ENCODE peak calls at places on chromosomes 4 and X, in ten cellular contexts. A is AG04450, P is HFF-Myc, F is left ventricle myocardium inferior, M is neural progenitor cell, V is choroid plexus epithelial cell, U is Peyer's patch, R is glutamatergic neuron, Z is endothelial cell, Q is left lung. I is an unnamed sample.

GRCh38 chr4:26860922-26861433 is 337 bp downstream of the STIM2 start:
- DNase-seq in U (peak), V (peak), M (peak), A (no peak), P (no peak), F (peak), Q (peak), Z (peak), R (peak), I (peak)

GRCh38 chrX:9324676-9325075 is 140.2 kb upstream of the TBL1X start:
- DNase-seq in M (no peak), U (no peak), A (no peak), P (no peak), F (no peak), Q (no peak), V (no peak), Z (no peak), R (no peak), I (no peak)

GRCh38 chr4:168735735-168736134 is 238.9 kb downstream of the PALLD start:
- DNase-seq in U (no peak), Z (no peak), Q (no peak), M (no peak), R (no peak), P (no peak), F (no peak), V (no peak), A (no peak), I (no peak)

GRCh38 chr4:929970-930625 is 2.0 kb downstream of the GAK start:
- DNase-seq in V (peak), P (no peak), A (no peak), U (peak), Z (no peak), Q (no peak), F (no peak), M (no peak), R (no peak), I (no peak)

GRCh38 chr4:158208931-158209640 is 1.2 kb upstream of the TMEM144 start:
- DNase-seq in A (no peak), Z (no peak), R (no peak), Q (no peak), M (no peak), F (no peak), P (no peak), U (no peak), V (peak), I (no peak)

GRCh38 chr4:25769251-25769650 is 93.5 kb downstream of the SEL1L3 start:
- DNase-seq in F (peak), M (no peak), Q (no peak), V (peak), Z (no peak), A (peak), U (no peak), P (no peak), R (peak), I (no peak)

GRCh38 chr4:53943345-53944085 is 120.9 kb downstream of the CHIC2 start:
- DNase-seq in R (no peak), V (peak), M (no peak), P (peak), F (no peak), Q (no peak), U (no peak), Z (no peak), A (no peak), I (no peak)

GRCh38 chrX:70878925-70879324 is 29.6 kb downstream of the TEX11 start:
- DNase-seq in Z (no peak), Q (no peak), R (no peak), U (no peak), V (no peak), P (no peak), M (no peak), A (no peak), F (no peak), I (no peak)

GRCh38 chr4:145760176-145760575 is 80.2 kb downstream of the C4orf51 start:
- DNase-seq in V (no peak), P (no peak), F (no peak), U (no peak), A (no peak), Z (no peak), M (no peak), Q (no peak), R (no peak), I (no peak)

GRCh38 chr4:101346562-101347266 is 612 bp downstream of the PPP3CA start:
- DNase-seq in A (no peak), Z (peak), Q (peak), F (peak), R (peak), P (no peak), U (peak), V (peak), M (peak), I (peak)

GRCh38 chr4:6944311-6945051 is 34.9 kb downstream of the TBC1D14 start:
- DNase-seq in F (no peak), P (no peak), Q (no peak), A (no peak), M (no peak), U (peak), Z (no peak), V (no peak), R (peak), I (no peak)

GRCh38 chr4:52660643-52661042 is 1.5 kb upstream of the USP46 start:
- DNase-seq in Q (no peak), P (no peak), M (no peak), A (no peak), F (no peak), R (no peak), U (no peak), V (no peak), Z (no peak), I (no peak)

GRCh38 chrX:116009871-116010710 is 160.5 kb upstream of the AGTR2 start:
- DNase-seq in P (no peak), Z (no peak), U (no peak), V (no peak), Q (no peak), F (peak), R (peak), M (no peak), A (no peak), I (no peak)

GRCh38 chrX:111270339-111270738 is at the start of gene CAPN6:
- DNase-seq in R (no peak), A (no peak), P (no peak), F (no peak), V (peak), M (peak), Z (no peak), Q (no peak), U (no peak), I (no peak)

GRCh38 chr4:7904108-7904516 is 35.5 kb downstream of the AFAP1 start:
- DNase-seq in A (peak), F (no peak), Z (no peak), P (no peak), Q (no peak), V (peak), M (no peak), R (peak), U (no peak), I (no peak)

GRCh38 chr4:169634975-169635374 is 14.6 kb downstream of the CLCN3 start:
- DNase-seq in Z (no peak), U (no peak), Q (no peak), V (no peak), P (no peak), M (no peak), A (no peak), F (no peak), R (no peak), I (no peak)

GRCh38 chr4:188955066-188955465 is 815.8 kb downstream of the TRIML1 start:
- DNase-seq in Z (no peak), Q (no peak), V (no peak), R (no peak), F (no peak), A (no peak), M (no peak), U (no peak), P (no peak), I (no peak)

GRCh38 chr4:138897818-138898226 is 117.8 kb upstream of the NOCT start:
- DNase-seq in R (no peak), F (no peak), Q (no peak), V (peak), U (no peak), Z (no peak), A (peak), P (peak), M (no peak), I (no peak)

GRCh38 chr4:25863347-25863784 is 578 bp upstream of the SEL1L3 start:
- DNase-seq in U (peak), Z (peak), Q (peak), V (no peak), A (no peak), P (no peak), M (peak), F (no peak), R (peak), I (no peak)

GRCh38 chrX:102840871-102841705 is 96.0 kb upstream of the RAB40AL start:
- DNase-seq in F (no peak), Z (no peak), R (no peak), U (no peak), Q (no peak), M (peak), V (peak), P (no peak), A (no peak), I (no peak)

GRCh38 chrX:48492293-48492910 is 16.4 kb upstream of the PORCN start:
- DNase-seq in A (no peak), M (no peak), V (peak), F (no peak), Z (no peak), R (no peak), U (no peak), Q (no peak), P (no peak), I (no peak)

GRCh38 chrX:104013606-104014005 is at the start of gene H2BW1:
- DNase-seq in V (no peak), F (no peak), Z (no peak), P (no peak), Q (no peak), M (no peak), U (no peak), R (no peak), A (no peak), I (no peak)

GRCh38 chr4:139764686-139765085 is 99.1 kb downstream of the MGST2 start:
- DNase-seq in M (no peak), P (no peak), F (no peak), R (no peak), U (no peak), V (no peak), Z (no peak), Q (no peak), A (no peak), I (no peak)

GRCh38 chr4:25915359-25915716 is 1.3 kb downstream of the SMIM20 start:
- DNase-seq in R (no peak), Z (no peak), A (no peak), U (no peak), V (peak), P (no peak), F (no peak), Q (no peak), M (no peak), I (no peak)

GRCh38 chr4:82266345-82266744 is 107.4 kb downstream of the HNRNPD start:
- DNase-seq in V (no peak), Q (no peak), U (no peak), Z (no peak), F (no peak), M (no peak), P (no peak), A (no peak), R (no peak), I (no peak)

GRCh38 chrX:18151661-18152060 is 69.0 kb downstream of the BEND2 start:
- DNase-seq in M (no peak), U (no peak), P (no peak), Z (no peak), Q (no peak), V (no peak), F (no peak), A (no peak), R (no peak), I (no peak)

DNA sequence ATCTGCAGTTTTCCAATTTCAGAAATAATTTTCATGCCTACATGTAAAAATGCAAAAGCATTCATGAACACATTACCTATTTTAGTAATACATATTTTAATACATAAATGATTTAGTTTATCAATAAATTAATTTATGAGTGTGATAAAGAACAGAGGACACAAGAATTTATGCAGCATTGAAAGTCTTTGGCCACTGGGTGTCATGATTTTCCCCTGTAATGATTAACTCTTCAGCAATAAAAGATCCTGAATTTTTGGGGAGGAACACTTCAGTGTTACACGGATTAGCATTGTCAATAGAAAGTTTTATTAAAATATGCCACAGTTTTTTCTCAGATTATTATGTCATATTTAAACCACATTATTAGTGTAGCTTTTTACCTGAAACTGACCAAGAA is 8.6 kb upstream of the VCX2 start:
- DNase-seq in Q (no peak), Z (no peak), M (no peak), U (no peak), P (no peak), A (no peak), F (no peak), R (no peak), V (peak), I (no peak)
- TF ChIP-seq CTCF in Q (no peak), Z (no peak), M (peak), U (no peak), P (no peak), A (no peak), F (peak), R (no peak), V (no peak), I (no peak)

DNA sequence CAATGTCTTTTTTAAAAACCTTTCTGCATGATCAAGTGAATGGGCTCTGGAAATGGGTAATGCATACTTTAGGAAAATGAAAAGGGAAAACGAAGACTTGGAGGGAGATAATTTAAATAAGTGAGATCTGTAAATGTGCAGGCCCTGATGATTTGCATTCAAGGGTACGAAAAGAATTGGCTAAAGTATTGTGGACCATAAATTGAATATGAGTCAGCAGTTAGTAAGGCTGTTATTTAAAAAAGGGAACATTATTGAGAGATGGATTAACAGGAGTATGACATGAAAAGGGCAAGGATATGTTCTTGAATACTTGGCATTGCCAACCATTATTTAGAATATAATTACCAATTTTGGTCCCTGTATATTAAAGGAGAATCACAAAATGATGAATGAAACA is 125.5 kb downstream of the GPAT3 start:
- DNase-seq in U (no peak), P (no peak), Q (no peak), R (no peak), M (no peak), F (no peak), Z (no peak), A (no peak), V (no peak), I (no peak)
- TF ChIP-seq CTCF in U (no peak), P (no peak), Q (no peak), R (no peak), M (no peak), F (no peak), Z (no peak), A (no peak), V (no peak), I (no peak)

GRCh38 chrX:27555514-27555913 is 34.6 kb upstream of the DCAF8L2 start:
- DNase-seq in V (peak), A (no peak), R (no peak), M (peak), Z (no peak), P (no peak), F (no peak), Q (no peak), U (no peak), I (no peak)
- TF ChIP-seq CTCF in V (peak), A (peak), R (peak), M (peak), Z (peak), P (no peak), F (peak), Q (peak), U (peak), I (no peak)

DNA sequence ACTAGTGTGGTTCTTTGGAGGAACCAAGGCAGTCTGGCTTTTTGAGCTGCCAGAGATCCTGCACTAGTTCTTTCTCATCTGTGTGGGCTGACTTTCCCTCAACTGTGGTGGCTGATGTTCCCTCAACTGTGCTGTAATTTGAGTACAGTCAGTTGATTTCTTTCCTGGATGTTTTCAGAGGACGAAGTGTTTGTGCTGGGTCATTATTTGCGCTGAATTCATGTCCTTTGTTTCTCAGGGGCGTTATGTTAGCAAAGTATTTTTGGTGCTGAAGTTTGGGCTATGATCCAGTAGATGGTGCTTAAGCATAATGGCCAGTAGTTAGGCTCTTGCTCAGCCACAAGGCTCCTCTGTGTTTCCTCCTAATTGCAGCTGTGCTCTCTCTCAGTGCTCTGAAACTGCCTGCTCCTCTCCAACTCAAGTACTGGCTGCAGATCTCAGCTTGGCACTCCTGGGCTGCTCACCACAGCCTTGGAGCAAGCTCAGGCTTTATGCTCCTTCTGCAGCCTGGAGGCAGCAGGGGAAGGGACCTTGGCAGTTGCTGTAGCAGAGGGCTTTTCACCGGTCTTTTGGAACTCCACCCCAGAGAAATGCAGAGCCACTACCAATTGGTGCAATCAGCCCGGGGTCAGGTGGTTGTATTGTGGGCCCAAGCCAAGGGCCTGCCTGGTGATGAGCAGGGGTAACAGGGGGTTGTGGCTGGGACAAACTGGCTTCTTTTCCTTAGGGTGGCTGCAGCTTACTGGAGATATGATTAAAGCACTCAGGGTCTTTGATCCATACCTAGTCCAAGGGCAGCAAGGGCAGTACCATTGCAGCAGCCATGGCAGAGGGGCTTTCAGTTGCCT is 27.9 kb downstream of the ENPEP start:
- DNase-seq in M (no peak), F (peak), R (no peak), Q (no peak), P (no peak), U (no peak), V (peak), A (no peak), Z (no peak), I (no peak)
- TF ChIP-seq CTCF in M (no peak), F (no peak), R (no peak), Q (no peak), P (no peak), U (no peak), V (peak), A (no peak), Z (no peak), I (no peak)

DNA sequence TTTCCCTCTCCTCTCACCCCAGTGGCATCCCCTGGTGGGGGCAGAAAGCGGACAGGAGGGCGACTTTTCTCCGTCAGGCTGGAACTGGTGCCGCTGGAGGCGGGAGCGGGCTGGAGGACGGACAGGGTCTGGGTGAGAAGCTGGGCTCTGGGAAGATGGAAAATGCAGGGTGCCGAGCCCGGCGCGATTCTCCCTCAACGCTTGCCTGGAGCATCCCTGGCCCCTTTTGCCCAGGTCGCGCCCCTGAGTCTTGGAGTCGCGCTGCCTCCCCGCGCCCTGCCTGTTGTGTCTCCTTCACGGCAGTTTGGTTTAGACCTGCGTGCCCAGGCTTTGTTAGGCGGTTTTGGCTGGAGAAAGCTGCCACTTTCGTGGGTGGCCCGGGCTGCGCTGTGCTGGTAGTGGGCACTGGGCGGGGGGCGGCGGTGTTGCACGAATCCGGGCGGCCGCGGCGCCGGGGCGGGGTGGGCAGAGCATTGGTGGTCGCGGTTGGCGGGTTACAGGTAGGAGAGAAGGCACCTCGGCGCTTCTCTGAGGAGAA is 2.0 kb downstream of the ADGRL3 start:
- DNase-seq in Q (peak), V (peak), U (no peak), F (peak), Z (peak), A (no peak), P (no peak), R (peak), M (peak), I (no peak)
- TF ChIP-seq CTCF in Q (no peak), V (peak), U (no peak), F (no peak), Z (no peak), A (no peak), P (no peak), R (peak), M (peak), I (no peak)

I was measured in natural killer cell.